ENCODE peak calls at places on chromosomes 2 and 18, in four cellular contexts. T is A549, U is HepG2, H is K562. K is an unnamed sample.

GRCh38 chr2:24152413-24153197 is 22.2 kb upstream of the FAM228A start:
- DNase-seq in T (no peak), H (no peak), U (peak; percentile 43), K (no peak)

GRCh38 chr2:28713582-28714292 is 37.9 kb upstream of the PPP1CB start:
- DNase-seq in H (peak; percentile 14), T (no peak), U (no peak), K (no peak)

GRCh38 chr2:19347619-19348562 is 10.5 kb downstream of the OSR1 start:
- DNase-seq in U (peak; percentile 92), T (peak; percentile 98), H (peak; percentile 97), K (peak; percentile 86)

GRCh38 chr2:76314621-76315020 is 603.9 kb upstream of the GCFC2 start:
- DNase-seq in T (no peak), U (no peak), H (no peak), K (no peak)

GRCh38 chr2:170576296-170576695 is 138.8 kb upstream of the SP5 start:
- DNase-seq in T (no peak), U (peak; percentile 12), H (peak; percentile 22), K (no peak)

GRCh38 chr18:55763298-55763697 is 175.3 kb upstream of the TCF4 start:
- DNase-seq in T (peak; percentile 3), U (no peak), H (no peak), K (no peak)

GRCh38 chr2:63679252-63679850 is 90.6 kb downstream of the MDH1 start:
- DNase-seq in T (no peak), U (no peak), H (no peak), K (no peak)

GRCh38 chr2:45852450-45853150 is 201.1 kb downstream of the PRKCE start:
- DNase-seq in U (no peak), H (no peak), T (no peak), K (no peak)

GRCh38 chr2:238863749-238864206 is 15.9 kb downstream of the TWIST2 start:
- DNase-seq in U (no peak), H (no peak), T (peak; percentile 19), K (no peak)

GRCh38 chr18:58502628-58503027 is 126.3 kb downstream of the ALPK2 start:
- DNase-seq in H (no peak), U (no peak), T (no peak), K (no peak)

GRCh38 chr2:24544456-24545115 is 53.5 kb downstream of the NCOA1 start:
- DNase-seq in U (no peak), H (no peak), T (no peak), K (no peak)

GRCh38 chr2:172107690-172108586 is 5.2 kb upstream of the DLX2 start:
- DNase-seq in H (no peak), U (no peak), T (no peak), K (no peak)

GRCh38 chr2:7857904-7858303 is 824.0 kb upstream of the ID2 start:
- DNase-seq in H (no peak), T (no peak), U (no peak), K (no peak)

GRCh38 chr2:165163771-165164170 is 40.1 kb downstream of the SCN3A start:
- DNase-seq in U (no peak), T (no peak), H (no peak), K (no peak)

GRCh38 chr18:36493349-36494281 is 196.1 kb downstream of the FHOD3 start:
- DNase-seq in U (peak; percentile 58), H (no peak), T (no peak), K (no peak)

GRCh38 chr2:235868224-235868623 is 300.0 kb downstream of the GBX2 start:
- DNase-seq in H (no peak), T (no peak), U (no peak), K (no peak)

GRCh38 chr2:31087491-31087890 is 50.7 kb downstream of the GALNT14 start:
- DNase-seq in T (no peak), H (no peak), U (no peak), K (no peak)

GRCh38 chr2:35163948-35164347 is 1191.6 kb upstream of the CRIM1 start:
- DNase-seq in H (no peak), U (no peak), T (no peak), K (no peak)

GRCh38 chr18:43587538-43588153 is 310.4 kb upstream of the SYT4 start:
- DNase-seq in T (no peak), U (peak; percentile 25), H (peak; percentile 12), K (no peak)

GRCh38 chr18:43592268-43592667 is 315.0 kb upstream of the SYT4 start:
- DNase-seq in U (no peak), T (no peak), H (no peak), K (no peak)

GRCh38 chr18:43588838-43589237 is 311.5 kb upstream of the SYT4 start:
- DNase-seq in H (no peak), T (no peak), U (no peak), K (no peak)

GRCh38 chr18:43589611-43590151 is 312.4 kb upstream of the SYT4 start:
- DNase-seq in U (no peak), H (no peak), T (no peak), K (no peak)

GRCh38 chr18:43590182-43590903 is 313.1 kb upstream of the SYT4 start:
- DNase-seq in U (no peak), H (no peak), T (no peak), K (no peak)
- TF ChIP-seq KDM1A in U (no peak), H (no peak), T (no peak), K (no peak)

DNA sequence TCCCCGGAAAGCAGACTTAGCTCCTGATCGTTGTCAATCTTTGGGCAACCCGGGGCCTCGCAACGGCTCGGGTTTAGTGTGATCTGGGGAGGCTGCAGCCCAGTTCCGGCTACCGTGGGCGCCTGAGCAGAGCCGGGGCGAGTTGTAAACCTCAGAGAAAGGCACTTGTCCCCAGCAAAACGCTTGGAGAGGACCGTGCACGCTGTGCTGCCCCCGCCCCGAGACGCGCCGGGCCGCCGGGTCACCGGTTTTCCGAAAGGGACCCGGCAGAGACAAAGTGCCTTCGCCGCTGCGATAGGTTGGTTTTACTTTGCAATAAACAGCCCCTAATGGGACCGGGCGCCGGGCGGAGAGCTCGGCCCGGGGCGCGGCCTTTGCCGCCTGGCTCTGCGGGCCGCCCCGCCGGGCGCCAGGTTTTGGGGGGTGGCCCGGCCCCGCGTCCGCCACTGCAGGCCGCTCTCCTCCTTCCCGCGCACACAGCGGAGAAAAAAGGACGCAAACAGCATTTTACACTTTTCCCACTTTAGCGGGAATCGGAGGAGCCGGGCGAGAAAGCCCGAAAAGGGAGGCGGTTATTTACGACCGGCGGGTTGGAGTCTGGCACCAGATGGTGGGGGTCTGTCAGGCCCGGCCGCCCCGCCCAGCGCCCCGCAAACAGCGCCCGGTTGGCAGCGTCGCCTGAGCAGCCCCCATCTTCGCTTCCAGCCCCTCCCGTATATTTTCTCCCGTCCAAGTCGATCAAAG is 136.0 kb downstream of the INSIG2 start:
- DNase-seq in T (no peak), H (no peak), U (no peak), K (no peak)
- TF ChIP-seq BHLHE40 in T (no peak), H (no peak), U (no peak), K (no peak)

DNA sequence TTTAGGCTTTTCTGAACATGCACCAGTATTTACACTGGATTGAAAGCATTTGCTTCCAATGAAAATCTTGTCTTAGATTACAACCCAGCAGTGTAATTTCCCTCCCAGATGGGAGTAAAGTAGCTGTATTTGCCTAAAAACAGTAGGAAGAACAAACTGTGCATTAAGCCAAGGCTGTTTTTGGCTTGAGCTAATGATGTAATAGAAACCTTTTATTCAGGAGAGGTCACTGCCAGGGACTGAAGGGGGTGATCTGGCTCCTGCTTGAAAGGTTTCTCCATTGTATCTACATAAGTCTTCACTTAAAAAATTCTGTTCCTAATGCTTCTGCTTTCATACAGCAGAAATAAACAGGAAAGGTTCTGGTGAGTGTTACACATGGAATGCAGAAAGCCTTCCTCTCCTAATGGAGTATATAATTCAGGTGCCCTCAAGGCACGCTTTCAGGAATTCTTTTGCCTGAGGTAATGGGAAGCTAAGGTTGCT is 74.4 kb downstream of the MEIS1 start:
- DNase-seq in H (no peak), U (no peak), T (no peak), K (no peak)
- TF ChIP-seq KDM1A in H (no peak), U (no peak), T (no peak), K (no peak)

DNA sequence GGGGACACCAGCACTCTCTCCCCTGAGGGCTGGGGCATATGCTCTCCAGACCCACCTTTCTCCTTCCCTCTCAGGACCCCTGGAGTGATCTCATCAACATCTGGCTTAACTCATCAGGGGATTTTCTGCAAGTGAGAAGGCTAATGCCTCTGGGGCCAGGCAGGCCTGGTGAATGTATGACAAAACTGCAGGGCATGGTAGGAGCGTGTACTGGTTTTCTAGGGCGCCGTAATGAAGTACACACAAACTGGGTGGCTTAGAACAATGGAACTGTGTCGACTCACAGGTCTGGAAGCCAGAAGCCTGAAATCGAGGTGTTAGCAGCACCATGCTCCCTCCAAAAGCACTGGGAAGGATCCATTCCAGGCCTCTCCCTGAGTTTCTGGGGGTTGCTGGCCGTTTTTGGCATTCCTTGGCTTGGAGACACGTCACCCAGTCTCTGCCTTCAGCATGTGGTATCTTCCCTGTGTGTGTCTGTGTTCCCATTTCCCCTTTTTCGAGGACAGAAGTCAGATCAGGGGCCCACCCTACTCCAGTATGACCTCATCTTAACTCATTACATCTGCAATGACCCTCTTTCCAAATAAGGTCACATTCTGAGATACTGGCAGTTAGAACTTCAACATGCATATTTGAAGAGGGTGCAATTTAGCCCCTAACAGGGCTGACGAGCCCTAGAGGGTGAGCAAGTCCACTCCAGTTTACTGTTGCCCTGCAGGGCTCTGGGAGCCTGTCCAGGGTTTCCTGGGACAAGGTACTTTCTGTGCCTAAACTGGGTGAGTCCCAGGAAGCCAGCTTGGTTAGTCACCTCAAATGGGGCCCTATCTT is 45.5 kb upstream of the CAB39 start:
- DNase-seq in T (no peak), U (no peak), H (peak; percentile 55), K (no peak)
- TF ChIP-seq BHLHE40 in T (no peak), U (no peak), H (no peak), K (no peak)

GRCh38 chr2:15158117-15158516 is 403.0 kb downstream of the NBAS start:
- DNase-seq in H (no peak), U (no peak), T (no peak), K (no peak)
- TF ChIP-seq KDM1A in H (no peak), U (no peak), T (no peak), K (no peak)

DNA sequence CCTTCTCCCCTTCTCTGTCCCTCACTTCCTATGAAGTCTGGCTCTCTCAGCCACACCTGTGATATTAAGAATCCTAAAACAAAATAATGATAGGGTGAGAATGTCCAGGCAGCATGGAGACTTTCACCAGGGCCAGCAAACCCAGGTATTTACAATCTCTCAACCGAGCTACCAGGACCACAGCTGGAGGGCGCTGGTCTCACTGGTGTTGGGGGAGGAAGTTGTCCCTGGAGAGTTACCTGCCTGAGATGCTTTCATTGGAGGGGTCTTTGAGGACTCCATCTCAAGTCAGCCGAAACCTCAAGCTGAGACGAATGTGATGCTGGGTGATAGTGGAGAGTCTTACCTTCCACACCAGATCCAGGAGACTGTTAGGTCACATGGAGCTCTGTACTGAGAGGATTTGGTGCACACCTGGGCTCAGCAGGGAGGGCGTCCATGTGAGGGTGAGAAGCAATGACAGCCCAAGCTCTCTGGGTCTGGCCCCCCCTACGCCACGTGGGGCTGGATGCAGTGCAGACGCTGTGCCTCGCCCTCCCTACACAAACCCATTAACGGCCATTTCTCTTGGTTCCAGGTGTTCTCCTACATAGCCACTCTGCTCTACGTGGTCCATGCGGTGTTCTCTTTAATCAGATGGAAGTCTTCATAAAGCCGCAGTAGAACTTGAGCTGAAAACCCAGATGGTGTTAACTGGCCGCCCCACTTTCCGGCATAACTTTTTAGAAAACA is 27.5 kb downstream of the MAL start:
- DNase-seq in U (no peak), T (no peak), H (no peak), K (no peak)
- TF ChIP-seq BHLHE40 in U (no peak), T (no peak), H (no peak), K (no peak)